ENCODE peak calls at places on chromosomes 5 and 9, in six cellular contexts. T is transverse colon, U is BJ, A is GM06990, P is HCT116, J is upper lobe of right lung. K is an unnamed sample.

GRCh38 chr5:144467795-144468194 is 297.1 kb downstream of the KCTD16 start:
- DNase-seq in T (peak; percentile 9), U (no peak), J (no peak), A (no peak), P (peak; percentile 8), K (no peak)

GRCh38 chr9:113602126-113603119 is 138.9 kb downstream of the RGS3 start:
- DNase-seq in A (peak; percentile 50), P (peak; percentile 53), J (peak; percentile 85), U (no peak), T (peak; percentile 48), K (peak; percentile 95)

GRCh38 chr9:123318192-123318591 is 37.8 kb upstream of the CRB2 start:
- DNase-seq in U (no peak), A (no peak), P (no peak), J (no peak), T (peak; percentile 21), K (peak; percentile 53)

GRCh38 chr5:58641533-58641932 is 58.7 kb downstream of the RAB3C start:
- DNase-seq in P (no peak), J (no peak), A (no peak), U (no peak), T (no peak), K (no peak)

GRCh38 chr9:23543420-23543819 is 282.6 kb downstream of the ELAVL2 start:
- DNase-seq in J (no peak), U (no peak), A (no peak), P (no peak), T (no peak), K (no peak)

GRCh38 chr5:128123936-128124335 is 40.4 kb downstream of the SLC12A2 start:
- DNase-seq in A (no peak), T (no peak), P (no peak), U (no peak), J (no peak), K (no peak)

GRCh38 chr9:11064853-11065252 is 452.1 kb upstream of the PTPRD start:
- DNase-seq in A (no peak), U (no peak), P (no peak), T (no peak), J (no peak), K (no peak)

GRCh38 chr9:136713555-136713949 is 1.2 kb downstream of the DIPK1B start:
- DNase-seq in J (no peak), T (no peak), U (no peak), A (no peak), P (no peak), K (no peak)

GRCh38 chr5:76855961-76856360 is 6.1 kb downstream of the S100Z start:
- DNase-seq in A (peak; percentile 13), T (no peak), P (no peak), U (no peak), J (no peak), K (no peak)

GRCh38 chr5:77871016-77871415 is 94.9 kb upstream of the TBCA start:
- DNase-seq in P (no peak), A (no peak), U (no peak), T (no peak), J (no peak), K (no peak)

GRCh38 chr5:143002459-143003327 is 232.5 kb downstream of the ARHGAP26 start:
- DNase-seq in T (peak; percentile 54), A (peak; percentile 63), U (peak; percentile 63), P (no peak), J (no peak), K (no peak)

DNA sequence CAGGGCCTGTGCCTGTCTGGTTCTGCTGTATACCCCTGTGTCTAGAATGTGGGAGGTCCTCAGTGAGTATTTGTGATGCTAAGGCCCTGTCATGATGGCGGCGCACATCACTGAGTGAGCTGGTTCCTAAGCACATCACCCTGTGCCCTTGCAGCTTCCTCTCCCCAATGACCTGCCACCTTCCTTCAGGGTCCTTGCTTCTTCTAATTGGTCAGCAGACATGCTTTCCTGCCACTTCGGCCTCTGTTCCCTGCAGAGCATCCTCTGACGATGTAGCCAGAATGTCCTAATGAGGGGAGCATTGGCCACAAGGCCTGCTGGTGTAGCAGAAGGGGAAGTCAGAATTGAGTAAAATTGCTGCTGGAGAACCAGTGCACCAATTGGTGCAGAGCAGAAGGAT is 31.0 kb upstream of the ANGPTL2 start:
- DNase-seq in P (no peak), U (no peak), A (no peak), J (no peak), T (no peak), K (peak; percentile 8)
- H3K36me3 ChIP-seq in P (no peaks in the 10 kb centered on the region), U (no peaks in the 10 kb centered on the region), A (no peaks in the 10 kb centered on the region), J (no peaks in the 10 kb centered on the region), T (no peaks in the 10 kb centered on the region), K (no peaks in the 10 kb centered on the region)

DNA sequence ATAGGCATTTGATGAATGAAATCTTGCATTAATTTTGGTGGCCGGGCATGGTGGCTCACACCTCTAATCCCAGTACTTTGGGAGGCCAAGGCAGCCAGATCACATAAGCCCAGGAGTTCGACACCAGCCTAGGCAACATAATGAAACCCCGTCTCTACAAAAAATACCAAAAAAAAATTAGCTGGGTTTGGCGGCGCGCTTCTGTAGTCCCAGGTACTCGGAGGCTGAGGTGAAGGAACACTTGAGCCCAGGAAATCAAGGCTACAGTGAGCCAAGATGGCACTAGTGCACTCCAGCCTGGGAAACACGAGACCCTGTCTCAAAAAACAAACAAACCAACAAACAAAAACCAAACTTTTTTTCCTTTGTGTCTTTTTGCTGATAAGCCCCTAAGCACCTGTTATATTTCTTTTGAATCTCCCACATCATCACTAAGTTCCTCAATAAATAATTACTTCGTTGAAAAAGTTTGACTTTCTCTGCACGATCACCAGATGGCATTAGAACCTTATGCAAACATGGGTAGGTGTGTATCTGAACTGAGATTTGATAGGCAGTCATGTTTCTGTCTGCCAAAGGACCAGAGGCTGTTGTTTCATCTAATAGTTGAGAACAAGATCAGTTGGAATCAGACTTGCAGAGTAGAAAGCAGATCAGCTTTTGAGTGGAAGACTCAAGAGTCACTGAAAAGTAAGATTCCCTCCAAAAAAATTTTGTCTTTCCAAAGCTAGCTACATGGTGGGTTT is 5.5 kb upstream of the MATR3 start:
- DNase-seq in T (no peak), J (no peak), U (no peak), P (no peak), A (no peak), K (no peak)
- TF ChIP-seq CTCF in T (no peak), J (peak; percentile 21), U (no peak), P (no peak), A (peak; percentile 21), K (peak; percentile 15)

GRCh38 chr5:10420468-10420867 is 21.2 kb upstream of the ROPN1L start:
- DNase-seq in A (no peak), T (no peak), J (no peak), P (no peak), U (no peak), K (no peak)

GRCh38 chr5:10416868-10417267 is 24.8 kb upstream of the ROPN1L start:
- DNase-seq in P (no peak), U (no peak), J (no peak), T (no peak), A (no peak), K (no peak)

GRCh38 chr5:10420926-10421325 is 20.8 kb upstream of the ROPN1L start:
- DNase-seq in P (no peak), U (no peak), T (no peak), A (no peak), J (no peak), K (no peak)

GRCh38 chr5:10421841-10422691 is 19.6 kb upstream of the ROPN1L start:
- DNase-seq in P (no peak), J (no peak), A (no peak), U (no peak), T (no peak), K (no peak)

DNA sequence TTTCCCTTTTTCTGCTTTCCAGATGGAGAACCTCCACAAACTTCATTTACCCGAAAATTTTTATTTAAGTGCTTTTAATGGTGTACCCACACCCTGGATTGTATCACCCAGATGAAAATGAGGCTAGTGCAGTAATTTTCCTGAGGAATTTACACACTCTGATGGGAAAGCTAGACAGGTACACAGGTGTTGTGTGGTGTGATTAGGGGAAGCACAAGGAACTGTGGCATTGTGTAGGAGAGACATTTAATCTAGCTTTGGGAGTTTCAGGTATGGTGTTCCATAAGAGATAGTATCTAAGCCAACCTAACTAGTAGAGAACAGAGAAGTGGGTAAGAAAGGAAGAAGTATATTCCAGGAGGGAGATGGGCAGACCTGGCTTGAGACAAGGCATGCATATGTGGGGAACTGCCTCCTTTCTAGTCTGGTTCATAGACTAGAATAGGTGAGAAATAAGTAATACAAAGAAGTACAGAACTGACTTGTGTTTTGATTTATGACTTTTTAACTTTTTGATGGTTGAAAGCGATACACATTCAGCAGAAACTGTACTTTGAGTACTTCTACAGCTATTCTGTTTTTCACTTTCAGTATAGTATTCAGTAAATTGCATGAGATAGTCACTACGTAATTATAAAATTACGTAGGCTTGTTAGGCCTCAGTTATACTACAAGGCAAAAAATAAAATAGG is 22.9 kb upstream of the ROPN1L start:
- DNase-seq in U (no peak), A (no peak), P (no peak), J (no peak), T (no peak), K (no peak)
- H3K36me3 ChIP-seq in U (peaks cover 18% of the 10 kb centered on the region), A (peaks cover 22% of the 10 kb centered on the region), P (peaks cover 54% of the 10 kb centered on the region), J (peaks cover 91% of the 10 kb centered on the region), T (peaks cover 45% of the 10 kb centered on the region), K (peaks cover 41% of the 10 kb centered on the region)

DNA sequence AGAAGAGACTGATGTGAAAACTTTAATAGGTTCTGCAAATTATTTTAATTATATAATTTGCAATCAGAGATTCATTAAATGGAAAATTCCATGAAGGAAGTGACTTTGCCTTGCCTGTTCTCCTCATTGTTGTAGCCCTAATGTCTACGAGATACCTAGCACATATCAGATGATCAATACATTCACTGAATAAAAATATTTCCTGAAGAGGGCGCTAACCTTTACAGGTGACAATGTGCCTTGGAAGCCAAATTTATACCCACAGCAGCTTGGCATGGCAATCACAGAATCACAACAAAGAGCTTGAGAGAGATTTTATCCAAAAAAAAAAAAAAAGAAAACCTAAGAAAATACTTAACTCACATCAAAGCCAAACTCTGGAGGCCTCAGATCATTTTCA is 17.4 kb downstream of the HAUS6 start:
- DNase-seq in T (no peak), J (no peak), P (peak; percentile 22), A (no peak), U (no peak), K (no peak)
- TF ChIP-seq CTCF in T (peak; percentile 48), J (peak; percentile 29), P (peak; percentile 43), A (peak; percentile 43), U (peak; percentile 30), K (peak; percentile 12)

K was measured in kidney.